ENCODE peak calls at places on chromosomes 11 and 22, in five cellular contexts. One of them, this sample, is unnamed.

GRCh38 chr22:20550851-20551744 is 43.7 kb downstream of the MED15 start:
- DNase-seq in cardiac fibroblast: peak
- DNase-seq in stomach: no peak
- DNase-seq in H9: peak
- DNase-seq in GM12865: peak
- DNase-seq in this sample: peak

GRCh38 chr11:2521681-2522630 is 77.1 kb downstream of the KCNQ1 start:
- DNase-seq in cardiac fibroblast: no peak
- DNase-seq in stomach: peak
- DNase-seq in H9: peak
- DNase-seq in GM12865: no peak
- DNase-seq in this sample: no peak

GRCh38 chr11:17012712-17013547 is 1.3 kb downstream of the PLEKHA7 start:
- DNase-seq in cardiac fibroblast: peak
- DNase-seq in stomach: peak
- DNase-seq in H9: peak
- DNase-seq in GM12865: no peak
- DNase-seq in this sample: no peak

GRCh38 chr22:19440411-19441195 is 6.9 kb downstream of the C22orf39 start:
- DNase-seq in cardiac fibroblast: no peak
- DNase-seq in stomach: no peak
- DNase-seq in H9: no peak
- DNase-seq in GM12865: no peak
- DNase-seq in this sample: no peak

GRCh38 chr11:18322818-18323570 is 627 bp downstream of the GTF2H1 start:
- DNase-seq in cardiac fibroblast: peak
- DNase-seq in stomach: no peak
- DNase-seq in H9: no peak
- DNase-seq in GM12865: peak
- DNase-seq in this sample: no peak

GRCh38 chr22:38923463-38924196 is 33.8 kb upstream of the APOBEC3A start:
- DNase-seq in cardiac fibroblast: peak
- DNase-seq in stomach: peak
- DNase-seq in H9: peak
- DNase-seq in GM12865: no peak
- DNase-seq in this sample: no peak

GRCh38 chr11:109302591-109303334 is 119.2 kb upstream of the C11orf87 start:
- DNase-seq in cardiac fibroblast: no peak
- DNase-seq in stomach: no peak
- DNase-seq in H9: no peak
- DNase-seq in GM12865: no peak
- DNase-seq in this sample: no peak

GRCh38 chr11:47356998-47357329 is 4.5 kb upstream of the MYBPC3 start:
- DNase-seq in cardiac fibroblast: no peak
- DNase-seq in stomach: no peak
- DNase-seq in H9: no peak
- DNase-seq in GM12865: no peak
- DNase-seq in this sample: no peak

GRCh38 chr22:30423296-30423958 is 2.1 kb upstream of the MTFP1 start:
- DNase-seq in cardiac fibroblast: no peak
- DNase-seq in stomach: no peak
- DNase-seq in H9: no peak
- DNase-seq in GM12865: peak
- DNase-seq in this sample: no peak

GRCh38 chr11:76850815-76851214 is 9.9 kb upstream of the ACER3 start:
- DNase-seq in cardiac fibroblast: no peak
- DNase-seq in stomach: no peak
- DNase-seq in H9: no peak
- DNase-seq in GM12865: no peak
- DNase-seq in this sample: no peak

GRCh38 chr22:19477321-19478085 is 1.5 kb downstream of the UFD1 start:
- DNase-seq in cardiac fibroblast: peak
- DNase-seq in stomach: no peak
- DNase-seq in H9: no peak
- DNase-seq in GM12865: peak
- DNase-seq in this sample: no peak

GRCh38 chr22:48899523-48900326 is 927.9 kb downstream of the BRD1 start:
- DNase-seq in cardiac fibroblast: no peak
- DNase-seq in stomach: no peak
- DNase-seq in H9: peak
- DNase-seq in GM12865: no peak
- DNase-seq in this sample: no peak

GRCh38 chr11:114257621-114258558 is 38.3 kb upstream of the NNMT start:
- DNase-seq in cardiac fibroblast: peak
- DNase-seq in stomach: no peak
- DNase-seq in H9: peak
- DNase-seq in GM12865: no peak
- DNase-seq in this sample: no peak

GRCh38 chr11:26473216-26474194 is 98.6 kb downstream of the MUC15 start:
- DNase-seq in cardiac fibroblast: peak
- DNase-seq in stomach: no peak
- DNase-seq in H9: no peak
- DNase-seq in GM12865: no peak
- DNase-seq in this sample: no peak

GRCh38 chr11:95768521-95768920 is 21.1 kb downstream of the FAM76B start:
- DNase-seq in cardiac fibroblast: peak
- DNase-seq in stomach: no peak
- DNase-seq in H9: no peak
- DNase-seq in GM12865: no peak
- DNase-seq in this sample: no peak

GRCh38 chr11:62337682-62338181 is 484 bp downstream of the ASRGL1 start:
- DNase-seq in cardiac fibroblast: peak
- DNase-seq in stomach: peak
- DNase-seq in H9: peak
- DNase-seq in GM12865: peak
- DNase-seq in this sample: no peak

GRCh38 chr11:114233755-114234154 is 62.4 kb upstream of the NNMT start:
- DNase-seq in cardiac fibroblast: peak
- DNase-seq in stomach: no peak
- DNase-seq in H9: no peak
- DNase-seq in GM12865: no peak
- DNase-seq in this sample: no peak

GRCh38 chr11:2523821-2524391 is 79.1 kb downstream of the KCNQ1 start:
- DNase-seq in cardiac fibroblast: no peak
- DNase-seq in stomach: peak
- DNase-seq in H9: peak
- DNase-seq in GM12865: no peak
- DNase-seq in this sample: no peak

GRCh38 chr22:30830907-30831306 is 136.2 kb downstream of the OSBP2 start:
- DNase-seq in cardiac fibroblast: peak
- DNase-seq in stomach: peak
- DNase-seq in H9: no peak
- DNase-seq in GM12865: no peak
- DNase-seq in this sample: no peak

GRCh38 chr11:72836111-72836510 is 21.9 kb downstream of the ATG16L2 start:
- DNase-seq in cardiac fibroblast: peak
- DNase-seq in stomach: no peak
- DNase-seq in H9: no peak
- DNase-seq in GM12865: no peak
- DNase-seq in this sample: no peak

GRCh38 chr22:39090426-39091064 is 6.5 kb upstream of the APOBEC3H start:
- DNase-seq in cardiac fibroblast: no peak
- DNase-seq in stomach: peak
- DNase-seq in H9: no peak
- DNase-seq in GM12865: peak
- DNase-seq in this sample: peak

GRCh38 chr11:133719532-133720235 is 125.6 kb downstream of the SPATA19 start:
- DNase-seq in cardiac fibroblast: no peak
- DNase-seq in stomach: no peak
- DNase-seq in H9: no peak
- DNase-seq in GM12865: no peak
- DNase-seq in this sample: no peak
- TF ChIP-seq CTCF in cardiac fibroblast: no peak
- TF ChIP-seq CTCF in stomach: no peak
- TF ChIP-seq CTCF in H9: no peak
- TF ChIP-seq CTCF in GM12865: no peak
- TF ChIP-seq CTCF in this sample: no peak

GRCh38 chr11:127136438-127136837 is 135.9 kb upstream of the KIRREL3 start:
- DNase-seq in cardiac fibroblast: no peak
- DNase-seq in stomach: no peak
- DNase-seq in H9: no peak
- DNase-seq in GM12865: no peak
- DNase-seq in this sample: no peak
- TF ChIP-seq CTCF in cardiac fibroblast: no peak
- TF ChIP-seq CTCF in stomach: no peak
- TF ChIP-seq CTCF in H9: peak
- TF ChIP-seq CTCF in GM12865: peak
- TF ChIP-seq CTCF in this sample: no peak

DNA sequence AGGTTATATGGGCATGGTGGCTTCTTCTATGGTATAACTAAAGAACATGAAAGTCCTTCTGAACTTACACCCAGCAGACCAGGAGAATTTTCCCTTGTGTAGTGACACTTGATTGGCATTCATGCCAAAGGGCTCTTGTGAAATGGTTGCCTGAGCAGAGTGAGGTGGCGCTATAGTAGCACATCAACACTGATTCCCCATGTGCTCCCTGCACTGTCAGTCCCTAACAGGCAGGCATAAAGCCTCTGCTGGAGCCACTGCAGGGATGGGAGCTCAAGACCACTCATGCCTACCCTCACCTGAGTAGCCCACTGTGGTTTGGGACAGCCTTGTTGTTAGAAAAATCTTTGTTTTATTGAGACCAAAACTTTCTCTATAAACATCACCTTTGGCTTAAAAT is 92.6 kb upstream of the LIN7C start:
- DNase-seq in cardiac fibroblast: no peak
- DNase-seq in stomach: no peak
- DNase-seq in H9: peak
- DNase-seq in GM12865: no peak
- DNase-seq in this sample: no peak
- TF ChIP-seq CTCF in cardiac fibroblast: no peak
- TF ChIP-seq CTCF in stomach: no peak
- TF ChIP-seq CTCF in H9: peak
- TF ChIP-seq CTCF in GM12865: no peak
- TF ChIP-seq CTCF in this sample: no peak

GRCh38 chr11:9990221-9990973 is 303.6 kb downstream of the SBF2 start:
- DNase-seq in cardiac fibroblast: peak
- DNase-seq in stomach: no peak
- DNase-seq in H9: no peak
- DNase-seq in GM12865: no peak
- DNase-seq in this sample: no peak
- TF ChIP-seq CTCF in cardiac fibroblast: peak
- TF ChIP-seq CTCF in stomach: no peak
- TF ChIP-seq CTCF in H9: peak
- TF ChIP-seq CTCF in GM12865: no peak
- TF ChIP-seq CTCF in this sample: no peak

GRCh38 chr11:36793542-36793926 is 195.5 kb upstream of the RAG2 start:
- DNase-seq in cardiac fibroblast: no peak
- DNase-seq in stomach: no peak
- DNase-seq in H9: no peak
- DNase-seq in GM12865: no peak
- DNase-seq in this sample: no peak
- TF ChIP-seq CTCF in cardiac fibroblast: no peak
- TF ChIP-seq CTCF in stomach: no peak
- TF ChIP-seq CTCF in H9: peak
- TF ChIP-seq CTCF in GM12865: no peak
- TF ChIP-seq CTCF in this sample: no peak

GRCh38 chr11:131909426-131910200 is 539.2 kb downstream of the NTM start:
- DNase-seq in cardiac fibroblast: peak
- DNase-seq in stomach: no peak
- DNase-seq in H9: no peak
- DNase-seq in GM12865: no peak
- DNase-seq in this sample: no peak
- TF ChIP-seq CTCF in cardiac fibroblast: no peak
- TF ChIP-seq CTCF in stomach: no peak
- TF ChIP-seq CTCF in H9: no peak
- TF ChIP-seq CTCF in GM12865: no peak
- TF ChIP-seq CTCF in this sample: no peak

GRCh38 chr22:49929553-49929979 is 11.1 kb downstream of the CRELD2 start:
- DNase-seq in cardiac fibroblast: peak
- DNase-seq in stomach: peak
- DNase-seq in H9: peak
- DNase-seq in GM12865: peak
- DNase-seq in this sample: peak

GRCh38 chr22:49927483-49928184 is 9.2 kb downstream of the CRELD2 start:
- DNase-seq in cardiac fibroblast: no peak
- DNase-seq in stomach: no peak
- DNase-seq in H9: no peak
- DNase-seq in GM12865: no peak
- DNase-seq in this sample: no peak

GRCh38 chr22:49926916-49927315 is 8.5 kb downstream of the CRELD2 start:
- DNase-seq in cardiac fibroblast: no peak
- DNase-seq in stomach: no peak
- DNase-seq in H9: no peak
- DNase-seq in GM12865: no peak
- DNase-seq in this sample: no peak

GRCh38 chr22:49928571-49929552 is 10.4 kb downstream of the CRELD2 start:
- DNase-seq in cardiac fibroblast: no peak
- DNase-seq in stomach: no peak
- DNase-seq in H9: no peak
- DNase-seq in GM12865: no peak
- DNase-seq in this sample: no peak

DNA sequence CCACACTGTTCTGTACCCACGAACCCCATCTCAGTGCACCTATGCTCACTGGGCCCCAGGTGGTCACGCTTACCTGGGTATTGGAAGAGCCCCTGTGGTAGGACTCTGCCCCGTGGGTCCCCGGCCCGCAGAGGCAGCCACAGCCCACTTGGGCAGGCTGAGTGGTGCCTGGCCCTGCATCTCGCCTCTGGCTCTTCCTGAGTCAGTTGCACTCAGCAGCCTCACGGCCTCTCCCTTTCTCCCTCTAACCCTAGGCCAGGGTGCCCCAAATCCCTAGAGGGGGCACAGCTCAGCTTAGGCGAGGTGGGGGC is 9.7 kb downstream of the CRELD2 start:
- DNase-seq in cardiac fibroblast: no peak
- DNase-seq in stomach: no peak
- DNase-seq in H9: no peak
- DNase-seq in GM12865: no peak
- DNase-seq in this sample: no peak
- TF ChIP-seq CTCF in cardiac fibroblast: no peak
- TF ChIP-seq CTCF in stomach: no peak
- TF ChIP-seq CTCF in H9: no peak
- TF ChIP-seq CTCF in GM12865: no peak
- TF ChIP-seq CTCF in this sample: no peak

GRCh38 chr11:8309862-8310261 is 46.2 kb upstream of the LMO1 start:
- DNase-seq in cardiac fibroblast: no peak
- DNase-seq in stomach: no peak
- DNase-seq in H9: no peak
- DNase-seq in GM12865: no peak
- DNase-seq in this sample: no peak
- TF ChIP-seq CTCF in cardiac fibroblast: no peak
- TF ChIP-seq CTCF in stomach: no peak
- TF ChIP-seq CTCF in H9: peak
- TF ChIP-seq CTCF in GM12865: no peak
- TF ChIP-seq CTCF in this sample: no peak

This sample was measured in GM10248.